ENCODE peak calls at places on chromosome 6, in six cellular contexts. One of them, this sample, is unnamed. For H3K4me1 and H3K27me3, the result is how much of the 10 kb centered on the place peaks cover.

GRCh38 chr6:136658711-136659110 is 108.5 kb upstream of the MAP7 start:
- DNase-seq in MM.1S: no peak
- DNase-seq in H9: no peak
- DNase-seq in neural progenitor cell: no peak
- DNase-seq in fibroblast of lung: no peak
- DNase-seq in mammary epithelial cell: no peak
- DNase-seq in this sample: no peak

GRCh38 chr6:39920147-39920546 is 14.1 kb downstream of the MOCS1 start:
- DNase-seq in MM.1S: no peak
- DNase-seq in H9: no peak
- DNase-seq in neural progenitor cell: no peak
- DNase-seq in fibroblast of lung: no peak
- DNase-seq in mammary epithelial cell: no peak
- DNase-seq in this sample: no peak

GRCh38 chr6:32096394-32097258 is 12.5 kb downstream of the TNXB start:
- DNase-seq in MM.1S: no peak
- DNase-seq in H9: peak
- DNase-seq in neural progenitor cell: no peak
- DNase-seq in fibroblast of lung: no peak
- DNase-seq in mammary epithelial cell: no peak
- DNase-seq in this sample: no peak

GRCh38 chr6:46325561-46326525 is 155.1 kb upstream of the ENPP5 start:
- DNase-seq in MM.1S: no peak
- DNase-seq in H9: no peak
- DNase-seq in neural progenitor cell: peak
- DNase-seq in fibroblast of lung: peak
- DNase-seq in mammary epithelial cell: no peak
- DNase-seq in this sample: peak

GRCh38 chr6:36924131-36924530 is 30.4 kb upstream of the PI16 start:
- DNase-seq in MM.1S: no peak
- DNase-seq in H9: no peak
- DNase-seq in neural progenitor cell: no peak
- DNase-seq in fibroblast of lung: no peak
- DNase-seq in mammary epithelial cell: no peak
- DNase-seq in this sample: no peak

GRCh38 chr6:2863901-2864300 is 22.2 kb upstream of the SERPINB1 start:
- DNase-seq in MM.1S: no peak
- DNase-seq in H9: no peak
- DNase-seq in neural progenitor cell: no peak
- DNase-seq in fibroblast of lung: no peak
- DNase-seq in mammary epithelial cell: no peak
- DNase-seq in this sample: no peak

GRCh38 chr6:21754891-21755290 is 161.3 kb downstream of the SOX4 start:
- DNase-seq in MM.1S: no peak
- DNase-seq in H9: no peak
- DNase-seq in neural progenitor cell: no peak
- DNase-seq in fibroblast of lung: peak
- DNase-seq in mammary epithelial cell: peak
- DNase-seq in this sample: no peak

GRCh38 chr6:112100561-112100960 is 13.2 kb downstream of the FAM229B start:
- DNase-seq in MM.1S: no peak
- DNase-seq in H9: peak
- DNase-seq in neural progenitor cell: no peak
- DNase-seq in fibroblast of lung: no peak
- DNase-seq in mammary epithelial cell: no peak
- DNase-seq in this sample: no peak

GRCh38 chr6:71250050-71250689 is 38.4 kb upstream of the OGFRL1 start:
- DNase-seq in MM.1S: no peak
- DNase-seq in H9: no peak
- DNase-seq in neural progenitor cell: no peak
- DNase-seq in fibroblast of lung: peak
- DNase-seq in mammary epithelial cell: peak
- DNase-seq in this sample: peak

GRCh38 chr6:136411028-136411329 is 121.3 kb upstream of the BCLAF1 start:
- DNase-seq in MM.1S: peak
- DNase-seq in H9: no peak
- DNase-seq in neural progenitor cell: no peak
- DNase-seq in fibroblast of lung: no peak
- DNase-seq in mammary epithelial cell: no peak
- DNase-seq in this sample: no peak

GRCh38 chr6:36797653-36798052 is 41.6 kb downstream of the CPNE5 start:
- DNase-seq in MM.1S: no peak
- DNase-seq in H9: no peak
- DNase-seq in neural progenitor cell: no peak
- DNase-seq in fibroblast of lung: no peak
- DNase-seq in mammary epithelial cell: no peak
- DNase-seq in this sample: no peak

GRCh38 chr6:157177731-157178336 is 145.5 kb downstream of the TMEM242 start:
- DNase-seq in MM.1S: no peak
- DNase-seq in H9: no peak
- DNase-seq in neural progenitor cell: no peak
- DNase-seq in fibroblast of lung: no peak
- DNase-seq in mammary epithelial cell: no peak
- DNase-seq in this sample: no peak

GRCh38 chr6:155561262-155561970 is 105.8 kb upstream of the NOX3 start:
- DNase-seq in MM.1S: no peak
- DNase-seq in H9: no peak
- DNase-seq in neural progenitor cell: no peak
- DNase-seq in fibroblast of lung: peak
- DNase-seq in mammary epithelial cell: no peak
- DNase-seq in this sample: no peak

GRCh38 chr6:170212956-170213636 is 77.8 kb downstream of the DLL1 start:
- DNase-seq in MM.1S: no peak
- DNase-seq in H9: no peak
- DNase-seq in neural progenitor cell: no peak
- DNase-seq in fibroblast of lung: no peak
- DNase-seq in mammary epithelial cell: no peak
- DNase-seq in this sample: no peak

GRCh38 chr6:14728396-14729024 is 517.4 kb upstream of the JARID2 start:
- DNase-seq in MM.1S: no peak
- DNase-seq in H9: no peak
- DNase-seq in neural progenitor cell: no peak
- DNase-seq in fibroblast of lung: peak
- DNase-seq in mammary epithelial cell: peak
- DNase-seq in this sample: no peak

GRCh38 chr6:42452171-42453026 is 673 bp upstream of the TRERF1 start:
- DNase-seq in MM.1S: peak
- DNase-seq in H9: peak
- DNase-seq in neural progenitor cell: peak
- DNase-seq in fibroblast of lung: peak
- DNase-seq in mammary epithelial cell: peak
- DNase-seq in this sample: no peak

GRCh38 chr6:131519670-131520436 is 53.2 kb upstream of the ARG1 start:
- DNase-seq in MM.1S: peak
- DNase-seq in H9: peak
- DNase-seq in neural progenitor cell: peak
- DNase-seq in fibroblast of lung: peak
- DNase-seq in mammary epithelial cell: peak
- DNase-seq in this sample: peak

GRCh38 chr6:72246926-72247325 is 360.6 kb downstream of the RIMS1 start:
- DNase-seq in MM.1S: no peak
- DNase-seq in H9: peak
- DNase-seq in neural progenitor cell: peak
- DNase-seq in fibroblast of lung: peak
- DNase-seq in mammary epithelial cell: peak
- DNase-seq in this sample: no peak

GRCh38 chr6:25315194-25315593 is 36.0 kb downstream of the CARMIL1 start:
- DNase-seq in MM.1S: peak
- DNase-seq in H9: no peak
- DNase-seq in neural progenitor cell: peak
- DNase-seq in fibroblast of lung: no peak
- DNase-seq in mammary epithelial cell: no peak
- DNase-seq in this sample: no peak

GRCh38 chr6:168007592-168008338 is 10.3 kb downstream of the KIF25 start:
- DNase-seq in MM.1S: no peak
- DNase-seq in H9: no peak
- DNase-seq in neural progenitor cell: no peak
- DNase-seq in fibroblast of lung: peak
- DNase-seq in mammary epithelial cell: peak
- DNase-seq in this sample: no peak

GRCh38 chr6:28425942-28426541 is 17.2 kb downstream of the ZSCAN23 start:
- DNase-seq in MM.1S: no peak
- DNase-seq in H9: no peak
- DNase-seq in neural progenitor cell: no peak
- DNase-seq in fibroblast of lung: no peak
- DNase-seq in mammary epithelial cell: no peak
- DNase-seq in this sample: no peak

GRCh38 chr6:166106076-166106686 is 61.5 kb downstream of the TBXT start:
- DNase-seq in MM.1S: peak
- DNase-seq in H9: peak
- DNase-seq in neural progenitor cell: peak
- DNase-seq in fibroblast of lung: peak
- DNase-seq in mammary epithelial cell: peak
- DNase-seq in this sample: peak

GRCh38 chr6:80020381-80021120 is 16.1 kb downstream of the TTK start:
- DNase-seq in MM.1S: no peak
- DNase-seq in H9: no peak
- DNase-seq in neural progenitor cell: no peak
- DNase-seq in fibroblast of lung: no peak
- DNase-seq in mammary epithelial cell: no peak
- DNase-seq in this sample: no peak

GRCh38 chr6:99092009-99092408 is 144.3 kb upstream of the FBXL4 start:
- DNase-seq in MM.1S: peak
- DNase-seq in H9: no peak
- DNase-seq in neural progenitor cell: no peak
- DNase-seq in fibroblast of lung: no peak
- DNase-seq in mammary epithelial cell: no peak
- DNase-seq in this sample: no peak

GRCh38 chr6:121521164-121521555 is 85.7 kb downstream of the GJA1 start:
- DNase-seq in MM.1S: no peak
- DNase-seq in H9: no peak
- DNase-seq in neural progenitor cell: peak
- DNase-seq in fibroblast of lung: no peak
- DNase-seq in mammary epithelial cell: no peak
- DNase-seq in this sample: no peak

GRCh38 chr6:121522771-121523386 is 87.4 kb downstream of the GJA1 start:
- DNase-seq in MM.1S: no peak
- DNase-seq in H9: no peak
- DNase-seq in neural progenitor cell: no peak
- DNase-seq in fibroblast of lung: no peak
- DNase-seq in mammary epithelial cell: no peak
- DNase-seq in this sample: no peak

GRCh38 chr6:121522265-121522664 is 86.8 kb downstream of the GJA1 start:
- DNase-seq in MM.1S: no peak
- DNase-seq in H9: no peak
- DNase-seq in neural progenitor cell: no peak
- DNase-seq in fibroblast of lung: peak
- DNase-seq in mammary epithelial cell: peak
- DNase-seq in this sample: no peak

GRCh38 chr6:121523628-121524027 is 88.2 kb downstream of the GJA1 start:
- DNase-seq in MM.1S: no peak
- DNase-seq in H9: no peak
- DNase-seq in neural progenitor cell: no peak
- DNase-seq in fibroblast of lung: peak
- DNase-seq in mammary epithelial cell: no peak
- DNase-seq in this sample: no peak

GRCh38 chr6:121520337-121521163 is 85.1 kb downstream of the GJA1 start:
- DNase-seq in MM.1S: no peak
- DNase-seq in H9: no peak
- DNase-seq in neural progenitor cell: no peak
- DNase-seq in fibroblast of lung: peak
- DNase-seq in mammary epithelial cell: peak
- DNase-seq in this sample: no peak
- H3K4me1 ChIP-seq in MM.1S: under half
- H3K4me1 ChIP-seq in H9: under half
- H3K4me1 ChIP-seq in neural progenitor cell: under half
- H3K4me1 ChIP-seq in fibroblast of lung: under half
- H3K4me1 ChIP-seq in mammary epithelial cell: under half
- H3K4me1 ChIP-seq in this sample: under half

GRCh38 chr6:107491059-107491609 is 1.2 kb downstream of the SOBP start:
- DNase-seq in MM.1S: no peak
- DNase-seq in H9: peak
- DNase-seq in neural progenitor cell: peak
- DNase-seq in fibroblast of lung: peak
- DNase-seq in mammary epithelial cell: peak
- DNase-seq in this sample: peak

GRCh38 chr6:107495196-107495643 is 5.3 kb downstream of the SOBP start:
- DNase-seq in MM.1S: no peak
- DNase-seq in H9: no peak
- DNase-seq in neural progenitor cell: no peak
- DNase-seq in fibroblast of lung: peak
- DNase-seq in mammary epithelial cell: no peak
- DNase-seq in this sample: no peak

GRCh38 chr6:107491791-107492674 is 2.1 kb downstream of the SOBP start:
- DNase-seq in MM.1S: no peak
- DNase-seq in H9: no peak
- DNase-seq in neural progenitor cell: no peak
- DNase-seq in fibroblast of lung: peak
- DNase-seq in mammary epithelial cell: peak
- DNase-seq in this sample: peak

GRCh38 chr6:107496041-107496440 is 6.1 kb downstream of the SOBP start:
- DNase-seq in MM.1S: no peak
- DNase-seq in H9: no peak
- DNase-seq in neural progenitor cell: no peak
- DNase-seq in fibroblast of lung: no peak
- DNase-seq in mammary epithelial cell: no peak
- DNase-seq in this sample: peak

GRCh38 chr6:107493158-107494057 is 3.5 kb downstream of the SOBP start:
- DNase-seq in MM.1S: no peak
- DNase-seq in H9: no peak
- DNase-seq in neural progenitor cell: peak
- DNase-seq in fibroblast of lung: peak
- DNase-seq in mammary epithelial cell: no peak
- DNase-seq in this sample: no peak
- H3K9ac ChIP-seq in MM.1S: no peak
- H3K9ac ChIP-seq in H9: no peak
- H3K9ac ChIP-seq in neural progenitor cell: no peak
- H3K9ac ChIP-seq in fibroblast of lung: peak
- H3K9ac ChIP-seq in mammary epithelial cell: no peak
- H3K9ac ChIP-seq in this sample: peak

DNA sequence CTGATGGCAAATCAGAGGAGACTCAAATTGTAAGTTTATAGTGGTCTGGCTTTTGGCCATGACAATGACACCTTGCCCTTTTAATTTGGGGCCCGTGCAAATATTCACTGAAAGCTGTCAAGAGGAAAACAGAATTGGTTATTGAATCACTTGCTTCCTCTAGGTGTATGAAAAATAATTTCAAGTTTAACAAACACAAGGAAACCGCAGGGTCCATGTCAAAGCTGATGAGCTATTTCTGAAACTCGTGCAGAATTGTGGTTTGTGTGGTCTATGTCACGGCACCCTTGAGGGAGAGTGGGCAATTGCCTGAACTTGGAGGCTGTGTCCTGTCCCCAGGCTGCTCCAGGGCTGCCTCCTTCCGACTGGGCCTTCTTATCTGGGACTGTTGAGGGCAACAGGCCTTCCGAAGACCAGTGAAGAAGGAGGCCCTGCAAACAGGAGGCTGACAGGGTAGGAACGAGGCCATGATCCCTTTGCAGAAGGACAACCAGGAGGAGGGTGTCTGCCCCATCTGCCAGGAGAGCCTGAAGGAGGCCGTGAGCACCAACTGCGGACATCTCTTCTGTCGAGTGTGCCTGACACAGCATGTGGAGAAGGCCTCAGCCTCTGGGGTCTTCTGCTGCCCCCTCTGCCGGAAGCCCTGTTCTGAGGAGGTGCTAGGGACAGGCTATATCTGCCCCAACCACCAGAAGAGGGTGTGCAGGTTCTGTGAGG is 788 bp downstream of the TRIM40 start:
- DNase-seq in MM.1S: peak
- DNase-seq in H9: no peak
- DNase-seq in neural progenitor cell: no peak
- DNase-seq in fibroblast of lung: no peak
- DNase-seq in mammary epithelial cell: no peak
- DNase-seq in this sample: no peak
- H3K27me3 ChIP-seq in MM.1S: under half
- H3K27me3 ChIP-seq in H9: under half
- H3K27me3 ChIP-seq in neural progenitor cell: half or more
- H3K27me3 ChIP-seq in fibroblast of lung: under half
- H3K27me3 ChIP-seq in mammary epithelial cell: under half
- H3K27me3 ChIP-seq in this sample: under half

GRCh38 chr6:139514819-139515218 is 140.4 kb upstream of the CITED2 start:
- DNase-seq in MM.1S: no peak
- DNase-seq in H9: no peak
- DNase-seq in neural progenitor cell: no peak
- DNase-seq in fibroblast of lung: peak
- DNase-seq in mammary epithelial cell: no peak
- DNase-seq in this sample: no peak
- H3K4me1 ChIP-seq in MM.1S: under half
- H3K4me1 ChIP-seq in H9: under half
- H3K4me1 ChIP-seq in neural progenitor cell: under half
- H3K4me1 ChIP-seq in fibroblast of lung: under half
- H3K4me1 ChIP-seq in mammary epithelial cell: under half
- H3K4me1 ChIP-seq in this sample: under half